ENCODE peak calls at places on chromosomes 7 and 10, in six cellular contexts. X is lower leg skin, P is brain microvascular endothelial cell, H is SJCRH30, O is psoas muscle, Q is BJ. U is an unnamed sample.

GRCh38 chr10:102605712-102606111 is 38.6 kb upstream of the TRIM8 start:
- DNase-seq in X (no peak), O (no peak), Q (no peak), H (no peak), P (no peak), U (no peak)

GRCh38 chr10:10818082-10818481 is 199.6 kb upstream of the CELF2 start:
- DNase-seq in P (peak), O (peak), Q (peak), H (no peak), X (peak), U (no peak)

GRCh38 chr7:122301291-122301690 is 3.3 kb downstream of the FEZF1 start:
- DNase-seq in O (no peak), P (no peak), H (no peak), X (no peak), Q (no peak), U (no peak)

GRCh38 chr10:55398463-55398862 is 597.4 kb upstream of the PCDH15 start:
- DNase-seq in O (no peak), Q (no peak), H (no peak), X (no peak), P (no peak), U (no peak)

GRCh38 chr7:100152404-100152803 is 3.7 kb downstream of the LAMTOR4 start:
- DNase-seq in O (no peak), X (no peak), H (no peak), P (no peak), Q (no peak), U (no peak)

GRCh38 chr10:86229811-86230409 is 136.7 kb downstream of the GRID1 start:
- DNase-seq in X (no peak), Q (no peak), H (no peak), O (no peak), P (no peak), U (no peak)

GRCh38 chr10:120942806-120943413 is 91.7 kb downstream of the WDR11 start:
- DNase-seq in Q (peak), P (peak), H (peak), O (peak), X (peak), U (peak)

GRCh38 chr10:103584216-103585010 is 90.9 kb downstream of the NEURL1 start:
- DNase-seq in Q (no peak), X (no peak), H (no peak), P (no peak), O (peak), U (no peak)

GRCh38 chr10:26485150-26485941 is 47.2 kb downstream of the APBB1IP start:
- DNase-seq in P (peak), O (no peak), Q (peak), X (no peak), H (no peak), U (no peak)

GRCh38 chr10:122113161-122113944 is 124.4 kb downstream of the TACC2 start:
- DNase-seq in H (peak), Q (no peak), P (peak), X (peak), O (peak), U (peak)

GRCh38 chr7:158567153-158567603 is 20.4 kb downstream of the PTPRN2 start:
- DNase-seq in H (no peak), X (no peak), O (no peak), P (no peak), Q (no peak), U (no peak)

GRCh38 chr10:110751845-110752244 is 107.7 kb downstream of the RBM20 start:
- DNase-seq in Q (no peak), P (no peak), O (no peak), X (no peak), H (no peak), U (no peak)

GRCh38 chr7:158722574-158723237 is 18.1 kb upstream of the NCAPG2 start:
- DNase-seq in O (no peak), X (no peak), H (no peak), P (no peak), Q (no peak), U (no peak)

GRCh38 chr7:4753610-4754432 is 21.6 kb upstream of the AP5Z1 start:
- DNase-seq in P (no peak), X (peak), Q (no peak), O (peak), H (peak), U (peak)

GRCh38 chr10:119522747-119523426 is 19.6 kb downstream of the RGS10 start:
- DNase-seq in X (no peak), Q (no peak), P (no peak), O (no peak), H (no peak), U (no peak)

GRCh38 chr10:9211228-9211627 is 1156.7 kb downstream of the GATA3 start:
- DNase-seq in H (peak), Q (no peak), O (no peak), X (no peak), P (peak), U (no peak)

GRCh38 chr7:134873253-134873652 is 93.8 kb downstream of the CALD1 start:
- DNase-seq in P (no peak), O (no peak), X (no peak), Q (no peak), H (no peak), U (no peak)

GRCh38 chr7:23443974-23444373 is 26.3 kb downstream of the IGF2BP3 start:
- DNase-seq in H (no peak), X (no peak), O (no peak), Q (no peak), P (no peak), U (no peak)

GRCh38 chr10:79434816-79435215 is 10.6 kb downstream of the ZCCHC24 start:
- DNase-seq in X (no peak), P (peak), Q (no peak), H (no peak), O (peak), U (no peak)

GRCh38 chr7:30166841-30167235 is 32.1 kb downstream of the MTURN start:
- DNase-seq in X (no peak), Q (no peak), P (no peak), H (no peak), O (no peak), U (no peak)

GRCh38 chr7:112125250-112125649 is 80.9 kb downstream of the DOCK4 start:
- DNase-seq in Q (no peak), X (no peak), O (no peak), H (no peak), P (no peak), U (no peak)

GRCh38 chr10:16902606-16903005 is 85.4 kb upstream of the RSU1 start:
- DNase-seq in O (no peak), P (no peak), X (no peak), H (no peak), Q (no peak), U (no peak)

GRCh38 chr7:26202019-26202985 is 757 bp downstream of the CBX3 start:
- DNase-seq in H (peak), X (peak), Q (no peak), P (no peak), O (peak), U (no peak)

GRCh38 chr10:129502448-129502847 is 35.4 kb downstream of the MGMT start:
- DNase-seq in H (no peak), P (no peak), O (no peak), Q (no peak), X (no peak), U (no peak)

GRCh38 chr7:12941512-12941911 is 254.1 kb downstream of the ARL4A start:
- DNase-seq in Q (no peak), O (no peak), H (no peak), X (peak), P (no peak), U (no peak)

GRCh38 chr7:19707240-19707639 is 1.6 kb downstream of the POLR1F start:
- DNase-seq in O (no peak), X (no peak), P (peak), H (no peak), Q (no peak), U (no peak)

GRCh38 chr10:100653238-100653956 is 92.0 kb upstream of the PAX2 start:
- DNase-seq in P (no peak), X (no peak), Q (no peak), H (no peak), O (no peak), U (no peak)
- H3K4me3 ChIP-seq in P (no peak), X (no peak), Q (no peak), H (peak), O (no peak), U (no peak)

GRCh38 chr7:116942503-116942902 is 10.8 kb upstream of the ST7 start:
- DNase-seq in O (no peak), H (no peak), P (no peak), Q (no peak), X (no peak), U (no peak)
- H3K4me3 ChIP-seq in O (no peak), H (no peak), P (no peak), Q (no peak), X (no peak), U (no peak)

GRCh38 chr7:47473499-47474210 is 108.3 kb downstream of the TNS3 start:
- DNase-seq in O (no peak), Q (no peak), H (no peak), X (no peak), P (no peak), U (no peak)

GRCh38 chr7:47471831-47472230 is 110.1 kb downstream of the TNS3 start:
- DNase-seq in P (no peak), H (no peak), X (no peak), Q (no peak), O (no peak), U (no peak)

GRCh38 chr7:47472444-47473157 is 109.3 kb downstream of the TNS3 start:
- DNase-seq in O (no peak), H (no peak), Q (no peak), X (no peak), P (no peak), U (no peak)

GRCh38 chr7:47471358-47471703 is 110.6 kb downstream of the TNS3 start:
- DNase-seq in H (no peak), O (no peak), P (no peak), Q (no peak), X (no peak), U (no peak)

DNA sequence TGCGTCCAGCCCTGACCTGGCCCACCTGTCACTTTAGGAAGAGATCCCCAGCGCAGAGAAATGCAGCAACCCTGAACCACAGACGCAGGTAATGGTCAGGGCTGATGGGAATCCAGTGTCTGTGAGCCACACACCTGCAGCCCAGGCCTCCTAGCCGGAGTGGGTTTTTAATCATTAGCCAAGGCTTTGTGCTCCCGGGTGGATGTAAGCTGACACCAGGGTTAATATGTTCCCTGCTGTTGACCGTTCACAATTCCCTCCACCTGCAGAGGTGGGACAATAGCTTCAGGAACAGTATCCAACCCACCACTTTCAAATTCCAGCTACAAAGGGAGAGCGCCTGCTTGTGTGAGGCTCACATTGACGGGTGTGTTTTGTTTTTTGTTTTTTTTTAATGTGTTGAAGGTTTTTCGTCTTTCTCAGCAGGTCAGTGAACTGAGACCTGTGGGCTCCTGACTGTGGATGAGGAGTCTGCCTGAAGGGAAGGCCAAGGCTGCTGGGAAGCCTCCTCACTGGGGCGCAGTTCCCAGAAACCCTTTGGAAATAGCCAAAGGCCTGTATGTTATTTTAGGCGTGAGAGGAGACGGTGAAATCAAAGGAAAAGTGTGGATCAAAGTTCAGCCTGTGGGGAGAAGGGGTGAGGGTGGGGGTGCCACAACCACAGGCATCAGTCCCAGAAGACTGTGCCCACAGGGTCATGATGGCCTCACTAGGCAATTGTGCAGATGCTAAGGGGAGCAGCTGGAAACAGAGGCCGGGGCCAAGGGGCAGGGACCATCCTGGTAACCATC is 111.1 kb downstream of the TNS3 start:
- DNase-seq in X (no peak), O (no peak), P (no peak), Q (no peak), H (no peak), U (no peak)
- H3K4me3 ChIP-seq in X (no peak), O (no peak), P (no peak), Q (no peak), H (no peak), U (no peak)

GRCh38 chr7:22049848-22050247 is 104.1 kb upstream of the CDCA7L start:
- DNase-seq in H (no peak), O (no peak), X (no peak), Q (no peak), P (no peak), U (no peak)
- H3K4me3 ChIP-seq in H (no peak), O (no peak), X (no peak), Q (no peak), P (no peak), U (no peak)

DNA sequence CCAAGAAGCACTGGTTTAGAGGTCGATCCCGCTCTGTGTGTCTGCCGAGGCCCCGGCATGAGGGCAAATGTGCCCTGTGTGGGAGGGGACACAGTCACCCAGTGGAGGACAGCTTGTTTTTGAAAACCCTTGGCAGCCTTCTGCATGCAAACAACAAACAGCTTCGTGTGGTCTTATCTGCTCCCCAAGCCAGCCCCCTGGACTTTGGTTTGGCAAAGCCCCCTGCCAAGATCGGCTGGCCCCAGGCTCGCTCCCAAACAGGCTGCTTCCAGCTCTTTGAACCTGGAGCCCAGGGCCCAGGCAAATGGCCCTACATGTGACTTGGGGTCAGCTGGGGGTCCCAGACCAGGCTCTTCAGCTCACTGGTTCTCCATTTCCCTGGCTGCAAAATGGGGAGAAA is 2.9 kb downstream of the ELN start:
- DNase-seq in H (no peak), P (no peak), Q (no peak), O (no peak), X (no peak), U (no peak)
- H3K4me3 ChIP-seq in H (no peak), P (no peak), Q (no peak), O (peak), X (no peak), U (peak)

GRCh38 chr7:150340875-150341262 is 560 bp downstream of the RARRES2 start:
- DNase-seq in H (no peak), O (no peak), Q (no peak), X (no peak), P (no peak), U (no peak)
- H3K4me3 ChIP-seq in H (peak), O (peak), Q (peak), X (peak), P (no peak), U (peak)

DNA sequence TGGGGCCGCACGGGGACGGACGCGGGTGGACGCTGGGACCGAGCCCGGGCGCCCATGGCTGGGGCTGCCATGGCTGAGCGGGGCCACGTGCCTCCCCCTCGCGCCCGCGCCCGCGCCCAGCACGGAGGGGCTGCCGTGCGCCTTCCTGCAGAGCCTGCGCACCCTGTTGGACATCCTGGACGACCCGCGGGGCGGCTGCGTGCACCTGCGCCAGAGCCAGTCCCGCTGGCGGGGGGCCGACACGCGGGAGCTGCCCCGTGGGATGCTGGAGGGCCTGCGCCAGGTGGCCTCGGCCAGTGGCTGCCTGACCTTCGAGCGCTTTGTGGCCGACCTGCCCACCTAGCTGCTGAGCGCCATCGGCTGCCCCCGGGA is 72.5 kb upstream of the KCTD7 start:
- DNase-seq in Q (no peak), O (no peak), P (no peak), X (no peak), H (no peak), U (peak)
- H3K4me3 ChIP-seq in Q (no peak), O (no peak), P (no peak), X (no peak), H (no peak), U (no peak)

GRCh38 chr10:24240001-24240751 is 31.2 kb downstream of the KIAA1217 start:
- DNase-seq in H (peak), X (peak), O (no peak), P (no peak), Q (no peak), U (no peak)
- H3K4me3 ChIP-seq in H (no peak), X (no peak), O (no peak), P (no peak), Q (no peak), U (peak)

U was measured in breast epithelium.